ENCODE peak calls at places on chromosomes 12 and 14, in eight cellular contexts. O is lower leg skin; D is A549; S is cardiac muscle cell; F is tibial artery; R is body of pancreas; M is fibroblast of mammary gland; N is CD8-positive, alpha-beta T cell. W is an unnamed sample.

GRCh38 chr12:33676866-33677265 is 237.2 kb upstream of the SYT10 start:
- DNase-seq in M (no peak), O (no peak), R (no peak), S (no peak), F (no peak), D (no peak), N (no peak), W (no peak)

GRCh38 chr12:126858586-126858985 is 1408.4 kb upstream of the TMEM132C start:
- DNase-seq in O (no peak), N (no peak), F (no peak), S (no peak), D (no peak), R (no peak), M (no peak), W (no peak)

GRCh38 chr12:112347521-112347920 is 34.7 kb downstream of the HECTD4 start:
- DNase-seq in S (peak; percentile 70), R (no peak), M (peak; percentile 66), D (no peak), F (no peak), O (no peak), N (no peak), W (peak; percentile 52)

GRCh38 chr12:3770891-3771290 is 18.0 kb upstream of the CRACR2A start:
- DNase-seq in M (peak; percentile 95), S (peak; percentile 55), R (no peak), N (no peak), F (no peak), O (no peak), D (no peak), W (peak; percentile 77)

GRCh38 chr14:53742226-53742607 is 214.4 kb downstream of the BMP4 start:
- DNase-seq in O (no peak), M (no peak), R (no peak), D (no peak), S (no peak), N (no peak), F (no peak), W (no peak)

GRCh38 chr14:50018236-50019210 is 97.8 kb downstream of the VCPKMT start:
- DNase-seq in M (peak; percentile 43), S (peak; percentile 39), O (no peak), R (peak; percentile 57), D (no peak), N (no peak), F (peak; percentile 64), W (peak; percentile 51)

GRCh38 chr12:34336619-34337465 is 314.5 kb downstream of the ALG10 start:
- DNase-seq in F (no peak), O (no peak), S (no peak), D (no peak), R (no peak), N (no peak), M (no peak), W (no peak)

GRCh38 chr12:65155784-65156183 is 13.6 kb upstream of the LEMD3 start:
- DNase-seq in O (no peak), R (no peak), N (no peak), M (no peak), S (no peak), D (no peak), F (no peak), W (no peak)

GRCh38 chr12:17763365-17763764 is 326.6 kb downstream of the RERGL start:
- DNase-seq in N (no peak), R (no peak), D (no peak), M (no peak), F (no peak), O (no peak), S (no peak), W (no peak)

GRCh38 chr14:78448483-78449094 is 278.4 kb downstream of the NRXN3 start:
- DNase-seq in N (no peak), F (peak; percentile 23), M (peak; percentile 43), O (no peak), R (peak; percentile 69), S (peak; percentile 15), D (peak; percentile 52), W (peak; percentile 0)

GRCh38 chr12:26198742-26199141 is 3.4 kb downstream of the SSPN start:
- DNase-seq in M (peak; percentile 78), F (peak; percentile 42), S (peak; percentile 51), N (no peak), D (no peak), R (no peak), O (peak; percentile 87), W (peak; percentile 34)

GRCh38 chr12:94091624-94092023 is 56.8 kb upstream of the PLXNC1 start:
- DNase-seq in S (no peak), R (no peak), D (no peak), O (no peak), F (no peak), N (no peak), M (peak; percentile 43), W (no peak)

GRCh38 chr14:33408291-33408690 is 469.6 kb downstream of the NPAS3 start:
- DNase-seq in M (no peak), S (no peak), O (no peak), F (no peak), R (no peak), D (no peak), N (no peak), W (no peak)

GRCh38 chr12:115785548-115785947 is 491.9 kb downstream of the MED13L start:
- DNase-seq in S (no peak), F (no peak), O (no peak), R (no peak), M (no peak), D (no peak), N (no peak), W (no peak)

GRCh38 chr12:131223791-131224567 is 270.3 kb downstream of the ADGRD1 start:
- DNase-seq in S (no peak), D (no peak), O (no peak), R (no peak), M (no peak), N (no peak), F (no peak), W (no peak)

GRCh38 chr12:111107392-111108178 is 187.2 kb upstream of the MYL2 start:
- DNase-seq in F (no peak), O (no peak), R (no peak), S (no peak), N (no peak), D (no peak), M (no peak), W (no peak)

GRCh38 chr12:47458273-47458672 is 247.6 kb downstream of the RPAP3 start:
- DNase-seq in F (no peak), R (peak; percentile 16), D (peak; percentile 8), N (no peak), S (peak; percentile 14), O (no peak), M (no peak), W (no peak)

GRCh38 chr14:104536942-104537612 is 42.5 kb upstream of the C14orf180 start:
- DNase-seq in R (no peak), F (no peak), O (peak; percentile 77), S (peak; percentile 57), D (peak; percentile 46), M (peak; percentile 48), N (no peak), W (no peak)

DNA sequence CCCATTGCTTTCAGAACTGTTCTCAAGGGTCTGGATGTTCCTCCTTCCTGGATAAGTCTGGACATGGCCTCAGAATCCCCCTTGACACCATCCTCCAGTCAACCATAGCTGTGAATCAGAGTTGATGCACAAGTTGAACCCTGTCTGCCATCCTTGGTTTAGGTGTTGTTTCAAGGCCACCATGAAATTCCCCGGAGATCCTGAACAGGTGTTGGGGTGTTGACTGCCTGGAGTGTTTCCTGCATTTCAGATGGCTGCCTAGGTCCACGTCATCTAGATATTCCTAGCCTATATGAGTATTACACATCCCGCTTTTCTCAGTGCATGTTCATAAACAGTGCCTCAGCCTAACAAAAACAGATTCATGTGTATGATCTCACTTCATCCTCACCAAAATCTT is 86.7 kb upstream of the PWP1 start:
- DNase-seq in D (no peak), O (no peak), F (no peak), R (no peak), M (no peak), S (no peak), N (no peak), W (no peak)
- TF ChIP-seq CTCF in D (no peak), O (no peak), F (no peak), R (no peak), M (no peak), S (no peak), N (no peak), W (no peak)

GRCh38 chr14:99578541-99579044 is 25.4 kb downstream of the CCDC85C start:
- DNase-seq in S (no peak), F (no peak), N (no peak), O (no peak), M (no peak), R (peak; percentile 32), D (no peak), W (no peak)
- H3K4me3 ChIP-seq in S (no peak overlapping the region), F (no peak overlapping the region), N (no peak overlapping the region), O (no peak overlapping the region), M (no peak overlapping the region), R (no peak overlapping the region), D (no peak overlapping the region), W (no peak overlapping the region)

GRCh38 chr12:122385171-122386041 is 37.1 kb downstream of the CLIP1 start:
- DNase-seq in S (no peak), F (no peak), D (no peak), M (no peak), O (no peak), N (no peak), R (no peak), W (no peak)

GRCh38 chr12:122382919-122383350 is 39.5 kb downstream of the CLIP1 start:
- DNase-seq in R (no peak), N (no peak), S (no peak), M (no peak), F (no peak), O (no peak), D (no peak), W (no peak)
- TF ChIP-seq CTCF in R (no peak), N (no peak), S (no peak), M (no peak), F (no peak), O (no peak), D (no peak), W (no peak)

GRCh38 chr12:45219621-45220020 is 3.7 kb downstream of the ANO6 start:
- DNase-seq in D (no peak), R (no peak), S (no peak), M (no peak), F (no peak), N (no peak), O (no peak), W (no peak)

GRCh38 chr12:45217846-45218245 is 2.0 kb downstream of the ANO6 start:
- DNase-seq in N (no peak), R (no peak), M (no peak), D (no peak), F (no peak), S (no peak), O (no peak), W (no peak)

GRCh38 chr12:45223868-45224267 is 8.0 kb downstream of the ANO6 start:
- DNase-seq in N (no peak), R (no peak), D (no peak), F (no peak), O (no peak), M (no peak), S (no peak), W (no peak)

GRCh38 chr12:45220366-45220931 is 4.6 kb downstream of the ANO6 start:
- DNase-seq in O (no peak), R (no peak), M (no peak), S (no peak), D (no peak), F (no peak), N (no peak), W (no peak)

DNA sequence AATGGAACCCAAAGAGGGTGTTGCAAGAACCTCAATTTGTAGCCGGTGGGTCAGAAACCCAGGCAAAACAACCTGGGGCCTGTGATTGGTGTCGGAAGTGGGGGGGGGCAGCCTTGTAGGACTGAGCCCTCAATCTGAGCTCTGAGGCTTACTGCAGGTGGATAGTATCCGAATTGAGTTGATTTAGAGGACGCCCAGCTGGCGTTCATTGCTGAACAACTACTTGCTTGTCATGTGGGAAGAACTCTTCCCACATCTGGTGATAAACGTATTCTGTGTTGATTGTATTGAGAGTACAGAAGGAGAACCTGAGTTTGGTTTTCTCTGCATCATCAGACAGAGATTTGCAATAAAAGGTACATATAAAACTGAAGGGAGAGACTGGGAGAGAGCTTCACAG is 5.1 kb downstream of the ANO6 start:
- DNase-seq in M (no peak), S (no peak), O (no peak), D (no peak), F (no peak), R (no peak), N (no peak), W (no peak)
- H3K4me3 ChIP-seq in M (no peak overlapping the region), S (no peak overlapping the region), O (no peak overlapping the region), D (no peak overlapping the region), F (no peak overlapping the region), R (no peak overlapping the region), N (no peak overlapping the region), W (no peak overlapping the region)

W was measured in foreskin fibroblast.